ENCODE peak calls at places on chromosome 16, in ten cellular contexts. One of them, this sample, is unnamed.

GRCh38 chr16:69274699-69275235 is 36.4 kb upstream of the VPS4A start:
- DNase-seq in neural progenitor cell: no peak
- DNase-seq in heart left ventricle: no peak
- DNase-seq in tibial nerve: no peak
- DNase-seq in psoas muscle: no peak
- DNase-seq in endodermal cell: no peak
- DNase-seq in left ventricle myocardium inferior: no peak
- DNase-seq in HepG2: no peak
- DNase-seq in body of pancreas: no peak
- DNase-seq in GM23248: no peak
- DNase-seq in this sample: no peak

GRCh38 chr16:25014500-25015147 is 545 bp downstream of the ARHGAP17 start:
- DNase-seq in heart left ventricle: peak; percentile 60
- DNase-seq in GM23248: peak; percentile 75
- DNase-seq in left ventricle myocardium inferior: peak; percentile 56
- DNase-seq in psoas muscle: peak; percentile 51
- DNase-seq in tibial nerve: peak; percentile 33
- DNase-seq in endodermal cell: peak; percentile 83
- DNase-seq in body of pancreas: peak; percentile 51
- DNase-seq in neural progenitor cell: peak; percentile 77
- DNase-seq in HepG2: peak; percentile 59
- DNase-seq in this sample: peak; percentile 33

GRCh38 chr16:4666537-4667202 is 26.7 kb upstream of the NUDT16L1 start:
- DNase-seq in endodermal cell: no peak
- DNase-seq in neural progenitor cell: no peak
- DNase-seq in GM23248: no peak
- DNase-seq in heart left ventricle: no peak
- DNase-seq in psoas muscle: no peak
- DNase-seq in tibial nerve: no peak
- DNase-seq in body of pancreas: no peak
- DNase-seq in left ventricle myocardium inferior: no peak
- DNase-seq in HepG2: no peak
- DNase-seq in this sample: no peak

GRCh38 chr16:68951991-68952877 is 108.9 kb downstream of the TANGO6 start:
- DNase-seq in left ventricle myocardium inferior: no peak
- DNase-seq in neural progenitor cell: no peak
- DNase-seq in body of pancreas: no peak
- DNase-seq in endodermal cell: no peak
- DNase-seq in psoas muscle: no peak
- DNase-seq in heart left ventricle: no peak
- DNase-seq in GM23248: peak; percentile 60
- DNase-seq in tibial nerve: no peak
- DNase-seq in HepG2: no peak
- DNase-seq in this sample: no peak

GRCh38 chr16:13798211-13798610 is 121.7 kb upstream of the ERCC4 start:
- DNase-seq in tibial nerve: no peak
- DNase-seq in GM23248: no peak
- DNase-seq in psoas muscle: no peak
- DNase-seq in heart left ventricle: no peak
- DNase-seq in neural progenitor cell: no peak
- DNase-seq in left ventricle myocardium inferior: no peak
- DNase-seq in HepG2: no peak
- DNase-seq in endodermal cell: no peak
- DNase-seq in body of pancreas: no peak
- DNase-seq in this sample: no peak

GRCh38 chr16:28930652-28931051 is 1.1 kb upstream of the CD19 start:
- DNase-seq in GM23248: no peak
- DNase-seq in heart left ventricle: no peak
- DNase-seq in left ventricle myocardium inferior: no peak
- DNase-seq in endodermal cell: no peak
- DNase-seq in psoas muscle: no peak
- DNase-seq in neural progenitor cell: peak; percentile 88
- DNase-seq in HepG2: no peak
- DNase-seq in tibial nerve: no peak
- DNase-seq in body of pancreas: no peak
- DNase-seq in this sample: no peak

GRCh38 chr16:86244936-86245335 is 265.4 kb upstream of the FOXF1 start:
- DNase-seq in endodermal cell: no peak
- DNase-seq in heart left ventricle: no peak
- DNase-seq in tibial nerve: no peak
- DNase-seq in psoas muscle: no peak
- DNase-seq in left ventricle myocardium inferior: no peak
- DNase-seq in HepG2: no peak
- DNase-seq in body of pancreas: no peak
- DNase-seq in GM23248: no peak
- DNase-seq in neural progenitor cell: no peak
- DNase-seq in this sample: no peak

GRCh38 chr16:72962347-72962746 is 85.6 kb downstream of the ZFHX3 start:
- DNase-seq in endodermal cell: no peak
- DNase-seq in psoas muscle: no peak
- DNase-seq in heart left ventricle: no peak
- DNase-seq in left ventricle myocardium inferior: no peak
- DNase-seq in tibial nerve: no peak
- DNase-seq in GM23248: no peak
- DNase-seq in HepG2: no peak
- DNase-seq in neural progenitor cell: no peak
- DNase-seq in body of pancreas: no peak
- DNase-seq in this sample: no peak

GRCh38 chr16:54284931-54285413 is 1.6 kb downstream of the IRX3 start:
- DNase-seq in endodermal cell: peak; percentile 67
- DNase-seq in HepG2: no peak
- DNase-seq in body of pancreas: no peak
- DNase-seq in neural progenitor cell: peak; percentile 46
- DNase-seq in heart left ventricle: peak; percentile 51
- DNase-seq in left ventricle myocardium inferior: no peak
- DNase-seq in tibial nerve: no peak
- DNase-seq in GM23248: peak; percentile 50
- DNase-seq in psoas muscle: no peak
- DNase-seq in this sample: no peak

GRCh38 chr16:54282923-54283734 is 3.5 kb downstream of the IRX3 start:
- DNase-seq in tibial nerve: no peak
- DNase-seq in endodermal cell: peak; percentile 74
- DNase-seq in left ventricle myocardium inferior: no peak
- DNase-seq in GM23248: no peak
- DNase-seq in heart left ventricle: peak; percentile 42
- DNase-seq in psoas muscle: no peak
- DNase-seq in body of pancreas: no peak
- DNase-seq in HepG2: no peak
- DNase-seq in neural progenitor cell: peak; percentile 53
- DNase-seq in this sample: no peak

GRCh38 chr16:54285414-54286066 is 1.0 kb downstream of the IRX3 start:
- DNase-seq in endodermal cell: peak; percentile 73
- DNase-seq in GM23248: peak; percentile 75
- DNase-seq in body of pancreas: no peak
- DNase-seq in neural progenitor cell: peak; percentile 61
- DNase-seq in tibial nerve: no peak
- DNase-seq in psoas muscle: no peak
- DNase-seq in heart left ventricle: peak; percentile 54
- DNase-seq in left ventricle myocardium inferior: peak; percentile 51
- DNase-seq in HepG2: peak; percentile 38
- DNase-seq in this sample: peak; percentile 32

GRCh38 chr16:54283735-54284318 is 2.8 kb downstream of the IRX3 start:
- DNase-seq in body of pancreas: no peak
- DNase-seq in psoas muscle: no peak
- DNase-seq in endodermal cell: no peak
- DNase-seq in left ventricle myocardium inferior: no peak
- DNase-seq in HepG2: no peak
- DNase-seq in GM23248: no peak
- DNase-seq in tibial nerve: no peak
- DNase-seq in neural progenitor cell: peak; percentile 39
- DNase-seq in heart left ventricle: peak; percentile 41
- DNase-seq in this sample: no peak

GRCh38 chr16:54284319-54284930 is 2.2 kb downstream of the IRX3 start:
- DNase-seq in heart left ventricle: peak; percentile 42
- DNase-seq in psoas muscle: no peak
- DNase-seq in GM23248: peak; percentile 47
- DNase-seq in left ventricle myocardium inferior: no peak
- DNase-seq in tibial nerve: no peak
- DNase-seq in endodermal cell: peak; percentile 78
- DNase-seq in neural progenitor cell: peak; percentile 72
- DNase-seq in body of pancreas: peak; percentile 27
- DNase-seq in HepG2: no peak
- DNase-seq in this sample: peak; percentile 30
- H3K4me3 ChIP-seq in heart left ventricle: peak overlapping the region; percentile 84
- H3K4me3 ChIP-seq in psoas muscle: peak overlapping the region; percentile 78
- H3K4me3 ChIP-seq in GM23248: peak overlapping the region; percentile 96
- H3K4me3 ChIP-seq in left ventricle myocardium inferior: peak overlapping the region; percentile 83
- H3K4me3 ChIP-seq in tibial nerve: no peak overlapping the region
- H3K4me3 ChIP-seq in endodermal cell: peak overlapping the region; percentile 76
- H3K4me3 ChIP-seq in neural progenitor cell: peak overlapping the region; percentile 55
- H3K4me3 ChIP-seq in body of pancreas: peak overlapping the region; percentile 38
- H3K4me3 ChIP-seq in HepG2: peak overlapping the region; percentile 88
- H3K4me3 ChIP-seq in this sample: peak overlapping the region; percentile 54

DNA sequence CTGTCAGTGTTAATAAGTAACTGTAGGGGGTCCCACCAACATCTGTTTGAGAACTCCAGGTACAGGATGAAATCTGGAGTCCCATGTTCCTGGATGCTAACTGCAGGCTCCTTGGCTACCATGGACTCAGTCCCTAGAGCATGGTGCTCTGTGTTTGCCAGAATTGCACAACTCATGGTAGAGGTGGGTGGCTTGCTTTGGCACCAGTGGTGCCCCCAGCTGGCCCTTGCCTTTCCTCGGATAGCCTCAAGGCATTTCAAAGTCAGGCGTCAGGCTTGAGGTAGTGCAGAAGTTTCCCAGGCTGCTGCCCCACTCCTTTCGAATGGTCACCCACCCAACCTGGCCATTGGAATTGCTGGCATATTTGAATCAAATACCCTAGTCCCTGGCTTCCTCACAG is 179.9 kb downstream of the RBFOX1 start:
- DNase-seq in heart left ventricle: no peak
- DNase-seq in HepG2: no peak
- DNase-seq in GM23248: no peak
- DNase-seq in neural progenitor cell: no peak
- DNase-seq in body of pancreas: no peak
- DNase-seq in psoas muscle: no peak
- DNase-seq in endodermal cell: no peak
- DNase-seq in tibial nerve: no peak
- DNase-seq in left ventricle myocardium inferior: no peak
- DNase-seq in this sample: no peak
- H3K36me3 ChIP-seq in heart left ventricle: no peaks in the 10 kb centered on the region
- H3K36me3 ChIP-seq in HepG2: no peaks in the 10 kb centered on the region
- H3K36me3 ChIP-seq in GM23248: no peaks in the 10 kb centered on the region
- H3K36me3 ChIP-seq in neural progenitor cell: no peaks in the 10 kb centered on the region
- H3K36me3 ChIP-seq in body of pancreas: no peaks in the 10 kb centered on the region
- H3K36me3 ChIP-seq in psoas muscle: no peaks in the 10 kb centered on the region
- H3K36me3 ChIP-seq in endodermal cell: no peaks in the 10 kb centered on the region
- H3K36me3 ChIP-seq in tibial nerve: no peaks in the 10 kb centered on the region
- H3K36me3 ChIP-seq in left ventricle myocardium inferior: no peaks in the 10 kb centered on the region
- H3K36me3 ChIP-seq in this sample: no peaks in the 10 kb centered on the region

GRCh38 chr16:64172652-64173051 is 949.2 kb downstream of the CDH11 start:
- DNase-seq in neural progenitor cell: no peak
- DNase-seq in left ventricle myocardium inferior: no peak
- DNase-seq in GM23248: no peak
- DNase-seq in body of pancreas: no peak
- DNase-seq in HepG2: no peak
- DNase-seq in tibial nerve: no peak
- DNase-seq in psoas muscle: no peak
- DNase-seq in endodermal cell: no peak
- DNase-seq in heart left ventricle: no peak
- DNase-seq in this sample: no peak
- H3K4me3 ChIP-seq in neural progenitor cell: no peak overlapping the region
- H3K4me3 ChIP-seq in left ventricle myocardium inferior: no peak overlapping the region
- H3K4me3 ChIP-seq in GM23248: no peak overlapping the region
- H3K4me3 ChIP-seq in body of pancreas: no peak overlapping the region
- H3K4me3 ChIP-seq in HepG2: no peak overlapping the region
- H3K4me3 ChIP-seq in tibial nerve: no peak overlapping the region
- H3K4me3 ChIP-seq in psoas muscle: no peak overlapping the region
- H3K4me3 ChIP-seq in endodermal cell: no peak overlapping the region
- H3K4me3 ChIP-seq in heart left ventricle: no peak overlapping the region
- H3K4me3 ChIP-seq in this sample: no peak overlapping the region

DNA sequence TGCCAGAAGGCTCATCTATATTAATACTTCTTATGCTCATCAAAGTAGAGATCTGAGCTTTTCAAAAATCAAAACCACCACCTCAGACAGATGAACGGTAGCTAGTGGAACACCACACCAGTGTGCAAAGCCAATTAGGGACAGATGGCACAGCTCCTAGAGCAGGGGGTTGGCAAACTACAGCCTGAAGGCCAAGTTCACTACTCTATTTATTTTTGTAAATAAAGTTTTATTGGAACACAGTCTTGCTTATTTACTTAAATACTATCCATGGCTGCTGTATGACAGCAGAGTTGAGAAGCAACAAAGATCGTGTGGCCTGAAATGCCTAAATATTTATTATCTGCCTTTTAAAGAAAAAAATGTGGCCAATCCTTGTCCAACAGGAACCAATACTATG is 56.8 kb downstream of the AMFR start:
- DNase-seq in left ventricle myocardium inferior: no peak
- DNase-seq in psoas muscle: no peak
- DNase-seq in HepG2: no peak
- DNase-seq in heart left ventricle: no peak
- DNase-seq in body of pancreas: no peak
- DNase-seq in GM23248: no peak
- DNase-seq in endodermal cell: no peak
- DNase-seq in tibial nerve: no peak
- DNase-seq in neural progenitor cell: no peak
- DNase-seq in this sample: no peak
- H3K36me3 ChIP-seq in left ventricle myocardium inferior: peaks cover 59% of the 10 kb centered on the region
- H3K36me3 ChIP-seq in psoas muscle: peaks cover 51% of the 10 kb centered on the region
- H3K36me3 ChIP-seq in HepG2: peaks cover 31% of the 10 kb centered on the region
- H3K36me3 ChIP-seq in heart left ventricle: peaks cover 76% of the 10 kb centered on the region
- H3K36me3 ChIP-seq in body of pancreas: peaks cover 10% of the 10 kb centered on the region
- H3K36me3 ChIP-seq in GM23248: peaks cover 31% of the 10 kb centered on the region
- H3K36me3 ChIP-seq in endodermal cell: peaks cover 45% of the 10 kb centered on the region
- H3K36me3 ChIP-seq in tibial nerve: peaks cover 4% of the 10 kb centered on the region
- H3K36me3 ChIP-seq in neural progenitor cell: no peaks in the 10 kb centered on the region
- H3K36me3 ChIP-seq in this sample: no peaks in the 10 kb centered on the region

GRCh38 chr16:15856901-15857778 is at the start of gene MYH11:
- DNase-seq in left ventricle myocardium inferior: no peak
- DNase-seq in endodermal cell: peak; percentile 74
- DNase-seq in heart left ventricle: no peak
- DNase-seq in body of pancreas: no peak
- DNase-seq in GM23248: peak; percentile 22
- DNase-seq in tibial nerve: no peak
- DNase-seq in psoas muscle: no peak
- DNase-seq in HepG2: no peak
- DNase-seq in neural progenitor cell: peak; percentile 71
- DNase-seq in this sample: no peak

GRCh38 chr16:15857779-15858560 is 1.1 kb upstream of the MYH11 start:
- DNase-seq in tibial nerve: peak; percentile 5
- DNase-seq in body of pancreas: peak; percentile 12
- DNase-seq in neural progenitor cell: peak; percentile 73
- DNase-seq in psoas muscle: peak; percentile 26
- DNase-seq in left ventricle myocardium inferior: peak; percentile 35
- DNase-seq in heart left ventricle: peak; percentile 66
- DNase-seq in HepG2: no peak
- DNase-seq in GM23248: peak; percentile 61
- DNase-seq in endodermal cell: peak; percentile 83
- DNase-seq in this sample: peak; percentile 21

GRCh38 chr16:15854906-15855703 is 1.7 kb downstream of the MYH11 start:
- DNase-seq in heart left ventricle: no peak
- DNase-seq in psoas muscle: no peak
- DNase-seq in body of pancreas: no peak
- DNase-seq in endodermal cell: no peak
- DNase-seq in tibial nerve: no peak
- DNase-seq in neural progenitor cell: no peak
- DNase-seq in left ventricle myocardium inferior: no peak
- DNase-seq in GM23248: no peak
- DNase-seq in HepG2: no peak
- DNase-seq in this sample: no peak

GRCh38 chr16:15855704-15856003 is 1.2 kb downstream of the MYH11 start:
- DNase-seq in psoas muscle: no peak
- DNase-seq in neural progenitor cell: no peak
- DNase-seq in heart left ventricle: no peak
- DNase-seq in HepG2: no peak
- DNase-seq in left ventricle myocardium inferior: no peak
- DNase-seq in GM23248: no peak
- DNase-seq in endodermal cell: no peak
- DNase-seq in tibial nerve: no peak
- DNase-seq in body of pancreas: no peak
- DNase-seq in this sample: no peak

GRCh38 chr16:15856217-15856616 is 611 bp downstream of the MYH11 start:
- DNase-seq in heart left ventricle: no peak
- DNase-seq in body of pancreas: no peak
- DNase-seq in HepG2: no peak
- DNase-seq in tibial nerve: no peak
- DNase-seq in GM23248: no peak
- DNase-seq in endodermal cell: no peak
- DNase-seq in neural progenitor cell: no peak
- DNase-seq in psoas muscle: no peak
- DNase-seq in left ventricle myocardium inferior: no peak
- DNase-seq in this sample: no peak
- H3K4me3 ChIP-seq in heart left ventricle: peak overlapping the region; percentile 55
- H3K4me3 ChIP-seq in body of pancreas: no peak overlapping the region
- H3K4me3 ChIP-seq in HepG2: no peak overlapping the region
- H3K4me3 ChIP-seq in tibial nerve: no peak overlapping the region
- H3K4me3 ChIP-seq in GM23248: no peak overlapping the region
- H3K4me3 ChIP-seq in endodermal cell: peak overlapping the region; percentile 81
- H3K4me3 ChIP-seq in neural progenitor cell: peak overlapping the region; percentile 66
- H3K4me3 ChIP-seq in psoas muscle: peak overlapping the region; percentile 61
- H3K4me3 ChIP-seq in left ventricle myocardium inferior: peak overlapping the region; percentile 62
- H3K4me3 ChIP-seq in this sample: peak overlapping the region; percentile 22